ENCODE peak calls at places on chromosomes 13 and 19, in five cellular contexts. L is OCI-LY7, G is H7, K is right atrium auricular region, D is foreskin fibroblast. U is an unnamed sample.

GRCh38 chr19:3682741-3683404 is 17.4 kb downstream of the PIP5K1C start:
- DNase-seq in L (no peak), G (no peak), K (no peak), D (no peak), U (no peak)

GRCh38 chr13:32969516-32969941 is 46.7 kb upstream of the KL start:
- DNase-seq in L (no peak), G (no peak), K (peak), D (peak), U (peak)

GRCh38 chr13:20546559-20546958 is 20.4 kb upstream of the IFT88 start:
- DNase-seq in L (no peak), G (no peak), K (no peak), D (no peak), U (no peak)

GRCh38 chr13:41499452-41499851 is 42.1 kb downstream of the RGCC start:
- DNase-seq in L (no peak), G (no peak), K (no peak), D (no peak), U (no peak)

GRCh38 chr13:81116461-81117282 is 775.7 kb upstream of the SPRY2 start:
- DNase-seq in L (no peak), G (no peak), K (no peak), D (no peak), U (no peak)

GRCh38 chr19:6045108-6045507 is 65.2 kb downstream of the RFX2 start:
- DNase-seq in L (no peak), G (no peak), K (peak), D (no peak), U (no peak)

GRCh38 chr13:94351292-94352000 is 128.0 kb downstream of the DCT start:
- DNase-seq in L (no peak), G (no peak), K (no peak), D (peak), U (no peak)

GRCh38 chr13:77516342-77516789 is 19.1 kb upstream of the SCEL start:
- DNase-seq in L (no peak), G (no peak), K (no peak), D (peak), U (no peak)

GRCh38 chr19:3115916-3116602 is 19.8 kb upstream of the GNA15 start:
- DNase-seq in L (no peak), G (peak), K (no peak), D (no peak), U (no peak)

GRCh38 chr19:16778796-16779411 is 50.3 kb upstream of the SIN3B start:
- DNase-seq in L (peak), G (peak), K (no peak), D (peak), U (no peak)

GRCh38 chr13:90947976-90948375 is 399.5 kb upstream of the MIR17HG start:
- DNase-seq in L (no peak), G (no peak), K (no peak), D (no peak), U (no peak)

GRCh38 chr19:18176367-18177310 is 3.0 kb downstream of the IFI30 start:
- DNase-seq in L (no peak), G (peak), K (no peak), D (no peak), U (no peak)
- H3K4me3 ChIP-seq in L (no peak), G (no peak), K (no peak), D (no peak), U (no peak)

GRCh38 chr19:12885749-12886706 is 973 bp downstream of the KLF1 start:
- DNase-seq in L (no peak), G (peak), K (no peak), D (no peak), U (no peak)
- H3K4me3 ChIP-seq in L (peak), G (peak), K (peak), D (no peak), U (no peak)

GRCh38 chr19:42285988-42286348 is 16.0 kb upstream of the PRR19 start:
- DNase-seq in L (no peak), G (no peak), K (no peak), D (no peak), U (no peak)

GRCh38 chr19:42284641-42285341 is 15.7 kb downstream of the CIC start:
- DNase-seq in L (peak), G (peak), K (no peak), D (no peak), U (no peak)

GRCh38 chr19:42286349-42287016 is 15.4 kb upstream of the PRR19 start:
- DNase-seq in L (peak), G (no peak), K (no peak), D (no peak), U (no peak)

GRCh38 chr19:42284066-42284501 is 15.0 kb downstream of the CIC start:
- DNase-seq in L (peak), G (peak), K (peak), D (peak), U (no peak)

DNA sequence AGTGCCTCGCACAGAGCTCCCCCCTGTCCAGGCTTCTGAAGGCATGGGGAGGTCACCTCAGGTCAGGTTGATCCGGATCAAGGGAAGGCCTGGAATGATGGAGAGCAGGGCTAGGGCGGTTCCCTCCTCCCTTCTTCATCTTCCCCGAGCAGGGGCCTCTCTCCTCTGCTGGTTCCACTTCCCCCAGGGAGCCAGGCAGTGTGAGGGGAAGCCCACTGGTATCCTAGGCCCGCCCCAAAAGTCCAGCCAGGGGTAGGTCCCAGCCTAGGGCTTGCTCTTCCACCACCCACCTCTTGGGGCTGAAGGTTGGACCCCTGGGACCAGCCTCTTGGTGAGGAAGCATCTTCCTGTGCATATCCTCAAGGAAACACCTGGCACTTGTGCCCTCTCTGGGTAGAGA is 16.4 kb upstream of the PRR19 start:
- DNase-seq in L (peak), G (no peak), K (no peak), D (no peak), U (no peak)
- H3K4me3 ChIP-seq in L (peak), G (no peak), K (peak), D (peak), U (peak)

DNA sequence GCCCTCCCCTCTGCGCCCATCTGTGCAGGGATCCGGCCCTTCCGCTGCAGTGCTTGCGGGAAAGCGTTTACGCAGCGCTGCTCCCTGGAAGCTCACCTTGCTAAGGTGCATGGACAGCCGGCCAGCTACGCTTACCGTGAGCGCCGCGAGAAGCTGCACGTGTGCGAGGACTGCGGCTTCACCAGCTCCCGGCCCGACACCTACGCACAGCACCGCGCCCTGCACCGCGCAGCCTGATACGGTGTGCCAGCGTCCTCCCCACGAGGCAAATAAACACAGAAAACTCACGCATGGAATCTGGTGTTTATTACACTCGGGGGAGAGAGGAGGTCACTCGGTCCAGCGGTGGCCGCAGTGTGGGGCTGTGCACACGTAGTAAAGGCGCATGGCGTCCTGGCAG is 1.2 kb downstream of the POLR2I start:
- DNase-seq in L (no peak), G (no peak), K (no peak), D (no peak), U (no peak)
- H3K4me3 ChIP-seq in L (peak), G (peak), K (peak), D (peak), U (peak)

DNA sequence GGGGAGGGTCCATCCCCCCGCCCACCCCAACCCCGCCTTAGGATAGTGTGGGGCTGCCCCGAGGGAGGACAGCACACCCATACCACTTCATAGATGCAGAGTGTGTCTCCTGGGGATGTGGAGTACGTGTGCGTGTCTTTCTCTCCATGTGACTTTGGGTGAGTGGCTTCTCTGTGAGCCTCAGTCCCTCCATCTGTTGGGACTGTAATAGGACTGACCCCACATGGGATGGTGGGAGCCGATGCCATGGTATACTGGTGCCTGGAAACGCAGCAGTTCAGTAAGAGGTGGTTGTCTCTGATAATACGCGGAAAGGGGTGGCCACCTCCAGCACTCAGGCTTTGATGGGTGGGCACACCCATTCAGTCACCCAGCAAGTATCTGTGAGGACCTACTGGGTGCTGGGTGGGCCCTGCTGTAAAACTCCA is 816 bp upstream of the PRKD2 start:
- DNase-seq in L (peak), G (no peak), K (no peak), D (no peak), U (no peak)
- H3K4me3 ChIP-seq in L (peak), G (peak), K (peak), D (peak), U (peak)

GRCh38 chr19:15457701-15458484 is 6.5 kb downstream of the RASAL3 start:
- DNase-seq in L (no peak), G (peak), K (no peak), D (no peak), U (no peak)
- H3K4me3 ChIP-seq in L (no peak), G (no peak), K (peak), D (no peak), U (no peak)

U was measured in BJ.